ENCODE peak calls at places on chromosomes 6 and 20, in nine cellular contexts. C is HEK293T; V is head of caudate nucleus; L is Calu3; R is AG08396; B is NCI-H1105; H is BJ; Q is stimulated activated CD4-positive, alpha-beta T cell treated with anti-CD3 and anti-CD28 coated beads, TNF-alpha, amount 100 ng/mL, for 24 hours; K is retina. S is an unnamed sample.
A peak's percentile ranks its signal among the peaks of the same experiment; 100 is the strongest.

GRCh38 chr20:19376451-19376971 is 164.1 kb downstream of the SLC24A3 start:
- DNase-seq in B (peak; percentile 61), V (peak; percentile 21), C (no peak), Q (no peak), H (no peak), L (no peak), K (peak; percentile 78), R (no peak), S (no peak)

GRCh38 chr6:88538130-88538706 is 372.1 kb upstream of the CNR1 start:
- DNase-seq in K (peak; percentile 39), L (peak; percentile 4), H (no peak), B (no peak), Q (no peak), R (peak; percentile 5), C (peak; percentile 22), V (no peak), S (no peak)

GRCh38 chr6:20467437-20467836 is 65.8 kb downstream of the E2F3 start:
- DNase-seq in R (no peak), B (no peak), L (no peak), K (no peak), C (no peak), Q (no peak), V (no peak), H (no peak), S (no peak)

GRCh38 chr6:166490671-166491500 is 95.6 kb downstream of the RAMACL start:
- DNase-seq in Q (no peak), K (peak; percentile 63), R (no peak), H (no peak), C (no peak), V (no peak), L (peak; percentile 71), B (peak; percentile 82), S (no peak)

GRCh38 chr6:11586117-11586516 is 48.6 kb downstream of the TMEM170B start:
- DNase-seq in R (no peak), C (no peak), H (no peak), B (no peak), V (no peak), K (no peak), L (no peak), Q (no peak), S (no peak)

GRCh38 chr6:43977404-43978111 is 149.7 kb downstream of the MRPL14 start:
- DNase-seq in V (peak; percentile 5), H (no peak), R (no peak), L (no peak), Q (no peak), K (no peak), C (no peak), B (no peak), S (no peak)

GRCh38 chr20:16241911-16242310 is 331.3 kb downstream of the KIF16B start:
- DNase-seq in H (no peak), C (no peak), K (no peak), B (no peak), V (no peak), L (no peak), Q (no peak), R (no peak), S (no peak)

GRCh38 chr6:73028893-73029450 is 196.3 kb downstream of the KHDC1L start:
- DNase-seq in R (no peak), B (no peak), Q (no peak), C (peak; percentile 12), H (no peak), K (no peak), V (no peak), L (no peak), S (no peak)

GRCh38 chr20:20010639-20011500 is 6.3 kb upstream of the NAA20 start:
- DNase-seq in Q (no peak), K (peak; percentile 25), L (no peak), V (no peak), B (no peak), C (peak; percentile 21), R (peak; percentile 28), H (peak; percentile 82), S (no peak)

GRCh38 chr6:37516920-37517405 is 17.3 kb upstream of the CCDC167 start:
- DNase-seq in C (no peak), V (no peak), Q (no peak), H (no peak), B (peak; percentile 48), K (no peak), L (no peak), R (no peak), S (no peak)

GRCh38 chr6:31775633-31776263 is 1.4 kb downstream of the VWA7 start:
- DNase-seq in B (no peak), C (no peak), H (no peak), L (peak; percentile 63), R (no peak), K (no peak), V (no peak), Q (no peak), S (no peak)

GRCh38 chr6:170441316-170441715 is 111.8 kb downstream of the PSMB1 start:
- DNase-seq in Q (no peak), L (no peak), C (no peak), R (peak; percentile 48), H (peak; percentile 41), K (no peak), V (no peak), B (no peak), S (no peak)

GRCh38 chr6:4125933-4126864 is 9.2 kb downstream of the ECI2 start:
- DNase-seq in H (peak; percentile 60), K (no peak), V (no peak), C (no peak), B (no peak), Q (no peak), R (peak; percentile 73), L (no peak), S (no peak)

GRCh38 chr6:142624978-142625715 is 319.8 kb downstream of the HIVEP2 start:
- DNase-seq in V (no peak), L (no peak), R (no peak), K (no peak), H (no peak), Q (no peak), C (no peak), B (no peak), S (no peak)

GRCh38 chr6:41958022-41958856 is 16.6 kb upstream of the CCND3 start:
- DNase-seq in L (no peak), H (no peak), B (no peak), C (no peak), K (no peak), R (no peak), Q (peak; percentile 31), V (no peak), S (no peak)

GRCh38 chr20:8375898-8376297 is 243.8 kb downstream of the PLCB1 start:
- DNase-seq in K (no peak), L (no peak), H (no peak), Q (no peak), B (no peak), C (no peak), R (no peak), V (no peak), S (no peak)

GRCh38 chr20:11447371-11448100 is 470.2 kb upstream of the BTBD3 start:
- DNase-seq in V (no peak), H (no peak), C (no peak), B (no peak), R (no peak), Q (no peak), L (no peak), K (no peak), S (no peak)

GRCh38 chr20:51206032-51206662 is 183.2 kb upstream of the KCNG1 start:
- DNase-seq in C (no peak), K (no peak), Q (no peak), B (no peak), H (no peak), R (no peak), V (no peak), L (no peak), S (no peak)

GRCh38 chr6:28978959-28979561 is 26.1 kb downstream of the ZNF311 start:
- DNase-seq in L (no peak), K (no peak), H (no peak), R (no peak), Q (no peak), V (no peak), B (no peak), C (no peak), S (no peak)

GRCh38 chr6:106206905-106207304 is 118.7 kb downstream of the ATG5 start:
- DNase-seq in C (no peak), L (no peak), Q (no peak), R (no peak), V (no peak), K (no peak), H (no peak), B (no peak), S (no peak)

GRCh38 chr6:154096834-154097233 is 57.8 kb downstream of the OPRM1 start:
- DNase-seq in K (no peak), L (no peak), R (no peak), Q (no peak), V (no peak), C (no peak), H (no peak), B (no peak), S (no peak)

GRCh38 chr6:13725052-13725451 is 13.4 kb upstream of the RANBP9 start:
- DNase-seq in H (no peak), K (no peak), Q (no peak), C (no peak), V (no peak), R (no peak), B (no peak), L (no peak), S (no peak)

GRCh38 chr20:31278178-31278577 is 20.7 kb downstream of the DEFB115 start:
- DNase-seq in V (no peak), H (no peak), K (no peak), R (no peak), B (no peak), C (no peak), Q (no peak), L (no peak), S (no peak)

GRCh38 chr20:36035720-36036119 is 67.3 kb downstream of the CNBD2 start:
- DNase-seq in Q (no peak), L (peak; percentile 26), V (no peak), B (no peak), K (no peak), H (no peak), R (no peak), C (no peak), S (no peak)

GRCh38 chr20:62066983-62067433 is 1.3 kb upstream of the TAF4 start:
- DNase-seq in H (no peak), V (peak; percentile 30), K (peak; percentile 78), B (no peak), Q (no peak), L (no peak), R (peak; percentile 47), C (no peak), S (no peak)

GRCh38 chr20:39036851-39037250 is 74.7 kb downstream of the DHX35 start:
- DNase-seq in H (no peak), L (no peak), Q (no peak), K (no peak), V (no peak), C (no peak), R (peak; percentile 60), B (no peak), S (no peak)

GRCh38 chr20:38275815-38276550 is 15.4 kb upstream of the KIAA1755 start:
- DNase-seq in C (no peak), B (no peak), L (peak; percentile 42), H (peak; percentile 70), Q (no peak), K (no peak), V (no peak), R (no peak), S (no peak)

GRCh38 chr6:170124836-170125235 is 166.0 kb downstream of the DLL1 start:
- DNase-seq in C (no peak), R (no peak), B (no peak), V (no peak), K (no peak), L (peak; percentile 57), Q (no peak), H (no peak), S (no peak)

GRCh38 chr6:159982726-159983506 is 14.0 kb downstream of the IGF2R start:
- DNase-seq in R (no peak), Q (no peak), K (no peak), H (no peak), C (no peak), B (no peak), V (no peak), L (no peak), S (no peak)

GRCh38 chr20:58719258-58719657 is 26.7 kb downstream of the NPEPL1 start:
- DNase-seq in V (peak; percentile 25), L (no peak), R (peak; percentile 1), K (no peak), Q (no peak), H (no peak), C (no peak), B (no peak), S (no peak)

GRCh38 chr20:58877374-58878360 is 25.2 kb downstream of the GNAS start:
- DNase-seq in V (no peak), Q (no peak), L (no peak), R (no peak), H (no peak), B (no peak), K (no peak), C (no peak), S (no peak)

S was measured in activated T-helper 9 cell treated with anti-CD3 and anti-CD28 coated beads, Interleukin-2, amount 50 U/mL, for 16 hours.